ENCODE peak calls at places on chromosome 4, in six cellular contexts. I is M059J; V is stimulated activated CD8-positive, alpha-beta memory T cell treated with anti-CD3 and anti-CD28 coated beads, Interleukin-7, amount 100 ng/mL, for 1 hour; T is amniotic epithelial cell; W is NB4; P is NCI-H1694 treated with DMSO at 0.1 percent for 48 hours. J is an unnamed sample.
A peak's percentile ranks its signal among the peaks of the same experiment; 100 is the strongest.

GRCh38 chr4:145266881-145267280 is 86.5 kb upstream of the OTUD4 start:
- DNase-seq in I (no peak), V (no peak), T (no peak), W (no peak), P (no peak), J (no peak)

GRCh38 chr4:21544410-21544809 is 404.2 kb downstream of the KCNIP4 start:
- DNase-seq in I (no peak), V (no peak), T (peak; percentile 14), W (no peak), P (no peak), J (no peak)

GRCh38 chr4:108651068-108651794 is 832 bp downstream of the OSTC start:
- DNase-seq in I (peak; percentile 39), V (no peak), T (peak; percentile 60), W (peak; percentile 66), P (no peak), J (peak; percentile 71)

GRCh38 chr4:113020966-113021365 is 28.5 kb upstream of the ANK2 start:
- DNase-seq in I (no peak), V (no peak), T (no peak), W (no peak), P (peak; percentile 33), J (no peak)

GRCh38 chr4:40379248-40379647 is 44.1 kb downstream of the CHRNA9 start:
- DNase-seq in I (no peak), V (no peak), T (no peak), W (no peak), P (no peak), J (no peak)

GRCh38 chr4:97720869-97721432 is 422.3 kb downstream of the STPG2 start:
- DNase-seq in I (peak; percentile 20), V (no peak), T (peak; percentile 66), W (peak; percentile 53), P (no peak), J (peak; percentile 1)

GRCh38 chr4:121819216-121819980 is 4.3 kb downstream of the CCNA2 start:
- DNase-seq in I (no peak), V (no peak), T (peak; percentile 57), W (no peak), P (no peak), J (no peak)

GRCh38 chr4:185254434-185254833 is 45.0 kb downstream of the SNX25 start:
- DNase-seq in I (peak; percentile 33), V (no peak), T (peak; percentile 76), W (peak; percentile 41), P (no peak), J (no peak)

GRCh38 chr4:153207561-153207960 is 3.3 kb downstream of the TRIM2 start:
- DNase-seq in I (peak; percentile 37), V (no peak), T (peak; percentile 21), W (peak; percentile 14), P (no peak), J (peak; percentile 58)

GRCh38 chr4:7335363-7336066 is 99.2 kb downstream of the PSAPL1 start:
- DNase-seq in I (peak; percentile 27), V (no peak), T (peak; percentile 3), W (peak; percentile 71), P (peak; percentile 17), J (peak; percentile 51)

GRCh38 chr4:45502471-45502870 is 621.4 kb downstream of the GABRG1 start:
- DNase-seq in I (no peak), V (no peak), T (no peak), W (no peak), P (no peak), J (no peak)

GRCh38 chr4:15703439-15703838 is 574 bp downstream of the BST1 start:
- DNase-seq in I (no peak), V (no peak), T (no peak), W (no peak), P (no peak), J (no peak)

GRCh38 chr4:171565130-171565788 is 247.9 kb upstream of the GALNTL6 start:
- DNase-seq in I (no peak), V (no peak), T (no peak), W (no peak), P (no peak), J (no peak)

GRCh38 chr4:73891739-73892405 is 22.7 kb downstream of the CXCL1 start:
- DNase-seq in I (no peak), V (no peak), T (peak; percentile 94), W (no peak), P (no peak), J (no peak)

GRCh38 chr4:140568507-140569306 is at the start of gene UCP1:
- DNase-seq in I (peak; percentile 5), V (no peak), T (no peak), W (no peak), P (no peak), J (no peak)